ENCODE peak calls at places on chromosomes 2 and 18, in four cellular contexts. S is HepG2, T is SK-N-SH, H is H1. W is an unnamed sample. For H3K9me3, the result is how much of the 10 kb centered on the place peaks cover.

GRCh38 chr18:58695772-58696171 is 24.5 kb downstream of the MALT1 start:
- DNase-seq in T (no peak), S (no peak), H (no peak), W (no peak)

GRCh38 chr2:145748927-145749326 is 1229.0 kb upstream of the ZEB2 start:
- DNase-seq in S (no peak), T (no peak), H (no peak), W (no peak)

GRCh38 chr2:10339647-10340592 is 37.2 kb downstream of the HPCAL1 start:
- DNase-seq in T (no peak), H (no peak), S (no peak), W (no peak)

GRCh38 chr2:58923869-58924268 is 682.7 kb upstream of the FANCL start:
- DNase-seq in T (no peak), H (no peak), S (no peak), W (no peak)

GRCh38 chr2:138090330-138090729 is 126.1 kb downstream of the HNMT start:
- DNase-seq in H (no peak), S (peak), T (peak), W (peak)

GRCh38 chr2:30964334-30964733 is 157.1 kb upstream of the CAPN13 start:
- DNase-seq in T (no peak), H (no peak), S (no peak), W (no peak)

GRCh38 chr2:118738524-118739308 is 108.7 kb downstream of the EN1 start:
- DNase-seq in S (peak), T (no peak), H (no peak), W (peak)

GRCh38 chr2:25822190-25823117 is 55.8 kb downstream of the ASXL2 start:
- DNase-seq in H (no peak), S (no peak), T (peak), W (peak)

GRCh38 chr2:161766334-161766733 is 142.1 kb downstream of the SLC4A10 start:
- DNase-seq in T (no peak), H (no peak), S (peak), W (no peak)

DNA sequence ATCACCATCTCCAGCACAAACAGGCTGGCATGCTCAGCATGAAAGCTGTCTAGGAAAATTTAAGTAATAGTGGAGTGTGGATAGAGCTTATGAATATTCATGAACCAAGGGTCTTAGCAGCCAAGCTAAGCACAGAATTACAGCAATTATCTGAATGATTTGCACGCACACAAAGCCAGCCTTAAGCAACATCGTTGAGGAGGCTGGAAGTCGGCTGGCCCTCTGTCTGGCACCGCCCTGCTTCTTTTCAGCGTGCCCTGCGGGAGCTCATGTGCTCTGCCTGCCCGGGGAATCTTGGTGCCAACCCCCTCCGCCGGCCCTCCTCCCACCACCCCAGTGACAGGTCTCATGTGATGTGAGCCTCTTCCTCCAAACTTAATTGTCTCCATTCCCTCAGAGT is 540.1 kb downstream of the CMPK2 start:
- DNase-seq in T (no peak), S (no peak), H (peak), W (no peak)
- H3K9me3 ChIP-seq in T (under half), S (under half), H (under half), W (under half)

DNA sequence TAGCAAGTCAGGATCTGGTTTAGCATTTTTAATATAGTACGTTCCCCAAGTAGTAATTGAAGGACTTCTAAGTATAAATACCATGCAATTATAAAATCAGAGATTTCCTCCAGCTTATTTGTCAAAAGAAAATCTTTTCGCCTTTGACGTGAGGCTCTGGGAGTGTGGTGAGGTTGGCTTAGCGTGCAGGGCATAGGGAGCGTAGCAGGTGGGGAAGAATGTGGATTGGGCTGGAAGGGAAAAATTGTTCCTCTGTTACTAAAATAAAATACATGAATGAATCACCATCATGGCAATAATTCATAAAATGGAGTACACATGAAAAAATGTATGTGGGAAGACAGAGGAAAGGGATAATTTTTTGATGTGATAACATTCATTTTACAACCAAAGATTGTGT is 5.4 kb upstream of the IL1RL2 start:
- DNase-seq in S (no peak), H (no peak), T (no peak), W (no peak)
- H3K4me2 ChIP-seq in S (no peak), H (no peak), T (no peak), W (no peak)

GRCh38 chr2:241892299-241893137 is 23.0 kb downstream of the RTP5 start:
- DNase-seq in S (no peak), T (peak), H (no peak), W (no peak)
- TF ChIP-seq POLR2AphosphoS5 in S (no peak), T (no peak), H (no peak), W (no peak)

GRCh38 chr18:79421275-79421857 is 25.6 kb downstream of the NFATC1 start:
- DNase-seq in H (no peak), T (no peak), S (no peak), W (no peak)
- H3K9me3 ChIP-seq in H (under half), T (under half), S (under half), W (under half)

DNA sequence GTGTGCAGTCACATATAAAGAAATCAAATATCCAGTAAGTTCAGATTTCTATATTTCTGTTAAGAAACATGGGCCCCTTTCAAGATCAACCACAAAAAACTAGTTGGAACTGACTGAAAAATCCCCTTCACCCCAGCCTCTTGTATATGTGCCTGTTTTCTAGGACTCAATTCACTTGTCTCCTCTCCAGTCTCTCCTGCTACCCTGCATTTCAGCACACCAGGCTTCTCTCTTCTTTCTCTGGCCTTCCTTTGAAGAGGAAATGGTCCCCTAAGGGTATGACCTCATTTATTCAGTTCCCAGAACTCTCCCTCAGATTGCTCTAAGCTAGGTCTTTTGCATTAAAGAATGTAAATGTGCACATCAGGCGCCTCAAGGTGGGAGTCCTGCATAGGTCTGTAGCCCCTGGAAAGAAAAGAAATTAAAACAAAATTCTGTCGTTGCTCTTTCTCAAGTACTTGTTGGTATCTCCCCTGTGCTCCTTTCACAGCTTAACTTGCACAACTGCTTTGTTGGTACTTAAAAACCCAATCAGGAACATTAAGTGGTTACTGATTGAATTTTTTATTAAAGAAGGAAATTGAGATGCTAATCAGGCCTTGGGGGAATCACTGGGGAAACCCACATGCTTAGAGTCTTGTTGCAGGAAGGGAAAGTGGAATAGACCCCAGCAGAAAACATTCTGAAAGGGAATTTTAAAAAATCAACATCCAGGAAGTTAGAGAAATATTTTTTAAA is 278.4 kb downstream of the AGPS start:
- DNase-seq in H (no peak), T (no peak), S (no peak), W (no peak)
- H3K4me2 ChIP-seq in H (no peak), T (no peak), S (no peak), W (no peak)

DNA sequence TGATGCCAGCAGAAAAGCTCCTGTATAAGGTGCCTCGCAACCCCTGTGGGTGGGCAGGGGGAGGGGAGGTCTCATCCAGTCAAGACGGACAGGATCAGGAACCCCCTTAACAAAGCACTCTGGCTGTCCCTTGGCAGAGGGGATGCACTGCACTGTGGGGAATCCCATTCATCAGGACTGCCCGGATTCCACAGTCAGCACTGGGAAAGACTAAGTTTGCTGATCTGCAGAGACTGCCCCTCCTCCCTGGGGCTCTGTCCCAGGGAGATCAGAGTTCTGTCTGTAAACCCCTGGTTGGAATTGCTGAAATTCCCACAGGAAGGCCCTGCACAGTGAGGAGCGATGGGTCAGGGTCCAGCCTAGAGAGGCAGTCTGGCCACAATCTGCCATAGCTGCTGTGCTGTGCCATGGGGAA is 149.5 kb upstream of the RBBP8 start:
- DNase-seq in T (no peak), H (peak), S (peak), W (no peak)
- TF ChIP-seq POLR2AphosphoS5 in T (no peak), H (no peak), S (no peak), W (no peak)

DNA sequence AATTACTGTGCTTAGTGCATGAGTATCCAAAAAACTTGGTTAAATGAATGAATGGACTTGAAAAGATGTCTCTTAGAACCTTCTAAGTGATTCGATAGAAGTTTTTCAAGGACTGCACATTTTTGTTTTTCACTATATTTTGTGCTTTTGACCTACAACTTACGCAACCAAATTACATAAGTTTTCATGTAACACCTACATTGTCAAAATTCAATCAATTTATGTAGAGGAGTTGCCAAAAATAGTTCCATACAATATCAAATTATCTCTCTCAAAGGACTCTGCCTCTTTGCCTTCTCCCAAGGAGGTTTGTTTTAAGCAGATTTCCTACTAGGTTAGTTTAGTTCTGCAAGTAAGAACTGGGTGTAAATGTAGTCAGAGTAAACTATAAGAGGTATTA is 10.3 kb downstream of the MARCHF7 start:
- DNase-seq in T (no peak), S (no peak), H (no peak), W (no peak)
- H3K9me3 ChIP-seq in T (under half), S (under half), H (under half), W (under half)

W was measured in endothelial cell of umbilical vein.